ENCODE peak calls at places on chromosome 1, in seven cellular contexts. One of them, this sample, is unnamed.

GRCh38 chr1:59699227-59699847 is 115.4 kb upstream of the HOOK1 start:
- DNase-seq in activated gamma-delta T cell treated with anti-CD3 and anti-CD28 coated beads, Interleukin-2, amount 50 U/mL, for 16 hours: no peak
- DNase-seq in psoas muscle: no peak
- DNase-seq in left ventricle myocardium superior: no peak
- DNase-seq in activated effector memory CD4-positive, alpha-beta T cell treated with Interleukin-2 at 50 U/mL for 16 hours: no peak
- DNase-seq in activated T-helper 1 cell treated with anti-CD3 and anti-CD28 coated beads, Interleukin-12 subunit alpha, Interleukin-12 subunit beta, Interleukin-2, Interleukin-4 antibody, amounts not matched to agents 30 ng/mL and 10 ng/mL and 1 ng/mL, durations not matched to agents 14 hours and 24 hours and 36 hours: no peak
- DNase-seq in K562: peak
- DNase-seq in this sample: peak

GRCh38 chr1:13948851-13949490 is 249.0 kb downstream of the PRDM2 start:
- DNase-seq in activated gamma-delta T cell treated with anti-CD3 and anti-CD28 coated beads, Interleukin-2, amount 50 U/mL, for 16 hours: no peak
- DNase-seq in psoas muscle: peak
- DNase-seq in left ventricle myocardium superior: peak
- DNase-seq in activated effector memory CD4-positive, alpha-beta T cell treated with Interleukin-2 at 50 U/mL for 16 hours: no peak
- DNase-seq in activated T-helper 1 cell treated with anti-CD3 and anti-CD28 coated beads, Interleukin-12 subunit alpha, Interleukin-12 subunit beta, Interleukin-2, Interleukin-4 antibody, amounts not matched to agents 30 ng/mL and 10 ng/mL and 1 ng/mL, durations not matched to agents 14 hours and 24 hours and 36 hours: no peak
- DNase-seq in K562: no peak
- DNase-seq in this sample: no peak

GRCh38 chr1:85465099-85465790 is at the start of gene DDAH1:
- DNase-seq in activated gamma-delta T cell treated with anti-CD3 and anti-CD28 coated beads, Interleukin-2, amount 50 U/mL, for 16 hours: no peak
- DNase-seq in psoas muscle: peak
- DNase-seq in left ventricle myocardium superior: peak
- DNase-seq in activated effector memory CD4-positive, alpha-beta T cell treated with Interleukin-2 at 50 U/mL for 16 hours: no peak
- DNase-seq in activated T-helper 1 cell treated with anti-CD3 and anti-CD28 coated beads, Interleukin-12 subunit alpha, Interleukin-12 subunit beta, Interleukin-2, Interleukin-4 antibody, amounts not matched to agents 30 ng/mL and 10 ng/mL and 1 ng/mL, durations not matched to agents 14 hours and 24 hours and 36 hours: no peak
- DNase-seq in K562: no peak
- DNase-seq in this sample: peak

GRCh38 chr1:228154685-228155571 is 5.2 kb downstream of the GJC2 start:
- DNase-seq in activated gamma-delta T cell treated with anti-CD3 and anti-CD28 coated beads, Interleukin-2, amount 50 U/mL, for 16 hours: no peak
- DNase-seq in psoas muscle: peak
- DNase-seq in left ventricle myocardium superior: peak
- DNase-seq in activated effector memory CD4-positive, alpha-beta T cell treated with Interleukin-2 at 50 U/mL for 16 hours: no peak
- DNase-seq in activated T-helper 1 cell treated with anti-CD3 and anti-CD28 coated beads, Interleukin-12 subunit alpha, Interleukin-12 subunit beta, Interleukin-2, Interleukin-4 antibody, amounts not matched to agents 30 ng/mL and 10 ng/mL and 1 ng/mL, durations not matched to agents 14 hours and 24 hours and 36 hours: no peak
- DNase-seq in K562: no peak
- DNase-seq in this sample: no peak

GRCh38 chr1:23444596-23445390 is 20.2 kb upstream of the TCEA3 start:
- DNase-seq in activated gamma-delta T cell treated with anti-CD3 and anti-CD28 coated beads, Interleukin-2, amount 50 U/mL, for 16 hours: no peak
- DNase-seq in psoas muscle: no peak
- DNase-seq in left ventricle myocardium superior: no peak
- DNase-seq in activated effector memory CD4-positive, alpha-beta T cell treated with Interleukin-2 at 50 U/mL for 16 hours: no peak
- DNase-seq in activated T-helper 1 cell treated with anti-CD3 and anti-CD28 coated beads, Interleukin-12 subunit alpha, Interleukin-12 subunit beta, Interleukin-2, Interleukin-4 antibody, amounts not matched to agents 30 ng/mL and 10 ng/mL and 1 ng/mL, durations not matched to agents 14 hours and 24 hours and 36 hours: no peak
- DNase-seq in K562: no peak
- DNase-seq in this sample: no peak

GRCh38 chr1:116907351-116907750 is 2.4 kb upstream of the PTGFRN start:
- DNase-seq in activated gamma-delta T cell treated with anti-CD3 and anti-CD28 coated beads, Interleukin-2, amount 50 U/mL, for 16 hours: no peak
- DNase-seq in psoas muscle: no peak
- DNase-seq in left ventricle myocardium superior: no peak
- DNase-seq in activated effector memory CD4-positive, alpha-beta T cell treated with Interleukin-2 at 50 U/mL for 16 hours: no peak
- DNase-seq in activated T-helper 1 cell treated with anti-CD3 and anti-CD28 coated beads, Interleukin-12 subunit alpha, Interleukin-12 subunit beta, Interleukin-2, Interleukin-4 antibody, amounts not matched to agents 30 ng/mL and 10 ng/mL and 1 ng/mL, durations not matched to agents 14 hours and 24 hours and 36 hours: no peak
- DNase-seq in K562: no peak
- DNase-seq in this sample: no peak

GRCh38 chr1:165109013-165109412 is 247.5 kb downstream of the LMX1A start:
- DNase-seq in activated gamma-delta T cell treated with anti-CD3 and anti-CD28 coated beads, Interleukin-2, amount 50 U/mL, for 16 hours: no peak
- DNase-seq in psoas muscle: no peak
- DNase-seq in left ventricle myocardium superior: no peak
- DNase-seq in activated effector memory CD4-positive, alpha-beta T cell treated with Interleukin-2 at 50 U/mL for 16 hours: no peak
- DNase-seq in activated T-helper 1 cell treated with anti-CD3 and anti-CD28 coated beads, Interleukin-12 subunit alpha, Interleukin-12 subunit beta, Interleukin-2, Interleukin-4 antibody, amounts not matched to agents 30 ng/mL and 10 ng/mL and 1 ng/mL, durations not matched to agents 14 hours and 24 hours and 36 hours: no peak
- DNase-seq in K562: no peak
- DNase-seq in this sample: no peak

GRCh38 chr1:42737257-42737656 is 2.8 kb downstream of the CLDN19 start:
- DNase-seq in activated gamma-delta T cell treated with anti-CD3 and anti-CD28 coated beads, Interleukin-2, amount 50 U/mL, for 16 hours: no peak
- DNase-seq in psoas muscle: no peak
- DNase-seq in left ventricle myocardium superior: no peak
- DNase-seq in activated effector memory CD4-positive, alpha-beta T cell treated with Interleukin-2 at 50 U/mL for 16 hours: no peak
- DNase-seq in activated T-helper 1 cell treated with anti-CD3 and anti-CD28 coated beads, Interleukin-12 subunit alpha, Interleukin-12 subunit beta, Interleukin-2, Interleukin-4 antibody, amounts not matched to agents 30 ng/mL and 10 ng/mL and 1 ng/mL, durations not matched to agents 14 hours and 24 hours and 36 hours: no peak
- DNase-seq in K562: no peak
- DNase-seq in this sample: no peak

GRCh38 chr1:44733365-44733764 is 2.4 kb upstream of the RNU5D-1 start:
- DNase-seq in activated gamma-delta T cell treated with anti-CD3 and anti-CD28 coated beads, Interleukin-2, amount 50 U/mL, for 16 hours: no peak
- DNase-seq in psoas muscle: no peak
- DNase-seq in left ventricle myocardium superior: no peak
- DNase-seq in activated effector memory CD4-positive, alpha-beta T cell treated with Interleukin-2 at 50 U/mL for 16 hours: no peak
- DNase-seq in activated T-helper 1 cell treated with anti-CD3 and anti-CD28 coated beads, Interleukin-12 subunit alpha, Interleukin-12 subunit beta, Interleukin-2, Interleukin-4 antibody, amounts not matched to agents 30 ng/mL and 10 ng/mL and 1 ng/mL, durations not matched to agents 14 hours and 24 hours and 36 hours: no peak
- DNase-seq in K562: no peak
- DNase-seq in this sample: peak

This sample was measured in Caki2.